ENCODE peak calls at places on chromosomes 4 and X, in eight cellular contexts. One of them, this sample, is unnamed.

GRCh38 chr4:3201718-3202702 is 46.9 kb upstream of the MSANTD1 start:
- DNase-seq in PC-9: no peak
- DNase-seq in heart right ventricle: no peak
- DNase-seq in right atrium auricular region: no peak
- DNase-seq in CD8-positive, alpha-beta memory T cell: peak; percentile 47
- DNase-seq in IMR-90: peak; percentile 69
- DNase-seq in uterus: no peak
- DNase-seq in HepG2: peak; percentile 53
- DNase-seq in this sample: no peak

GRCh38 chr4:25795566-25796454 is 67.0 kb downstream of the SEL1L3 start:
- DNase-seq in PC-9: no peak
- DNase-seq in heart right ventricle: no peak
- DNase-seq in right atrium auricular region: no peak
- DNase-seq in CD8-positive, alpha-beta memory T cell: no peak
- DNase-seq in IMR-90: peak; percentile 83
- DNase-seq in uterus: no peak
- DNase-seq in HepG2: peak; percentile 15
- DNase-seq in this sample: peak; percentile 50

GRCh38 chr4:85842540-85842939 is 367.6 kb downstream of the ARHGAP24 start:
- DNase-seq in PC-9: no peak
- DNase-seq in heart right ventricle: no peak
- DNase-seq in right atrium auricular region: no peak
- DNase-seq in CD8-positive, alpha-beta memory T cell: no peak
- DNase-seq in IMR-90: peak; percentile 20
- DNase-seq in uterus: no peak
- DNase-seq in HepG2: no peak
- DNase-seq in this sample: no peak

GRCh38 chrX:17769701-17770269 is 32.5 kb downstream of the SCML1 start:
- DNase-seq in PC-9: no peak
- DNase-seq in heart right ventricle: no peak
- DNase-seq in right atrium auricular region: no peak
- DNase-seq in CD8-positive, alpha-beta memory T cell: no peak
- DNase-seq in IMR-90: no peak
- DNase-seq in uterus: no peak
- DNase-seq in HepG2: no peak
- DNase-seq in this sample: no peak

GRCh38 chr4:113565702-113566012 is 195.9 kb downstream of the CAMK2D start:
- DNase-seq in PC-9: no peak
- DNase-seq in heart right ventricle: no peak
- DNase-seq in right atrium auricular region: no peak
- DNase-seq in CD8-positive, alpha-beta memory T cell: no peak
- DNase-seq in IMR-90: no peak
- DNase-seq in uterus: no peak
- DNase-seq in HepG2: no peak
- DNase-seq in this sample: no peak

GRCh38 chr4:140834866-140835495 is 78.8 kb upstream of the TBC1D9 start:
- DNase-seq in PC-9: no peak
- DNase-seq in heart right ventricle: no peak
- DNase-seq in right atrium auricular region: no peak
- DNase-seq in CD8-positive, alpha-beta memory T cell: no peak
- DNase-seq in IMR-90: no peak
- DNase-seq in uterus: no peak
- DNase-seq in HepG2: no peak
- DNase-seq in this sample: no peak

GRCh38 chrX:153921511-153922285 is 4.4 kb downstream of the ARHGAP4 start:
- DNase-seq in PC-9: no peak
- DNase-seq in heart right ventricle: no peak
- DNase-seq in right atrium auricular region: no peak
- DNase-seq in CD8-positive, alpha-beta memory T cell: no peak
- DNase-seq in IMR-90: no peak
- DNase-seq in uterus: peak; percentile 48
- DNase-seq in HepG2: no peak
- DNase-seq in this sample: no peak

GRCh38 chr4:52096048-52096447 is 44.9 kb downstream of the SPATA18 start:
- DNase-seq in PC-9: no peak
- DNase-seq in heart right ventricle: no peak
- DNase-seq in right atrium auricular region: no peak
- DNase-seq in CD8-positive, alpha-beta memory T cell: no peak
- DNase-seq in IMR-90: peak; percentile 37
- DNase-seq in uterus: no peak
- DNase-seq in HepG2: no peak
- DNase-seq in this sample: no peak

GRCh38 chr4:121851354-121851753 is 18.9 kb downstream of the BBS7 start:
- DNase-seq in PC-9: no peak
- DNase-seq in heart right ventricle: no peak
- DNase-seq in right atrium auricular region: no peak
- DNase-seq in CD8-positive, alpha-beta memory T cell: no peak
- DNase-seq in IMR-90: no peak
- DNase-seq in uterus: no peak
- DNase-seq in HepG2: no peak
- DNase-seq in this sample: no peak

GRCh38 chr4:15677507-15677988 is 4.1 kb upstream of the FAM200B start:
- DNase-seq in PC-9: peak; percentile 90
- DNase-seq in heart right ventricle: no peak
- DNase-seq in right atrium auricular region: no peak
- DNase-seq in CD8-positive, alpha-beta memory T cell: no peak
- DNase-seq in IMR-90: peak; percentile 48
- DNase-seq in uterus: no peak
- DNase-seq in HepG2: peak; percentile 86
- DNase-seq in this sample: peak; percentile 98

GRCh38 chr4:88661724-88662123 is 35.9 kb downstream of the NAP1L5 start:
- DNase-seq in PC-9: peak; percentile 78
- DNase-seq in heart right ventricle: no peak
- DNase-seq in right atrium auricular region: no peak
- DNase-seq in CD8-positive, alpha-beta memory T cell: no peak
- DNase-seq in IMR-90: peak; percentile 88
- DNase-seq in uterus: no peak
- DNase-seq in HepG2: no peak
- DNase-seq in this sample: peak; percentile 78

GRCh38 chrX:8988456-8988855 is 45.5 kb downstream of the FAM9B start:
- DNase-seq in PC-9: no peak
- DNase-seq in heart right ventricle: peak; percentile 13
- DNase-seq in right atrium auricular region: no peak
- DNase-seq in CD8-positive, alpha-beta memory T cell: no peak
- DNase-seq in IMR-90: peak; percentile 57
- DNase-seq in uterus: peak; percentile 50
- DNase-seq in HepG2: peak; percentile 0
- DNase-seq in this sample: peak; percentile 50

GRCh38 chr4:15294832-15295231 is 133.0 kb upstream of the C1QTNF7 start:
- DNase-seq in PC-9: no peak
- DNase-seq in heart right ventricle: no peak
- DNase-seq in right atrium auricular region: no peak
- DNase-seq in CD8-positive, alpha-beta memory T cell: no peak
- DNase-seq in IMR-90: no peak
- DNase-seq in uterus: no peak
- DNase-seq in HepG2: no peak
- DNase-seq in this sample: no peak

GRCh38 chr4:73606465-73606974 is 13.7 kb downstream of the RASSF6 start:
- DNase-seq in PC-9: no peak
- DNase-seq in heart right ventricle: no peak
- DNase-seq in right atrium auricular region: no peak
- DNase-seq in CD8-positive, alpha-beta memory T cell: no peak
- DNase-seq in IMR-90: no peak
- DNase-seq in uterus: no peak
- DNase-seq in HepG2: no peak
- DNase-seq in this sample: no peak

GRCh38 chrX:109774706-109775105 is 41.6 kb upstream of the ACSL4 start:
- DNase-seq in PC-9: peak; percentile 59
- DNase-seq in heart right ventricle: no peak
- DNase-seq in right atrium auricular region: no peak
- DNase-seq in CD8-positive, alpha-beta memory T cell: no peak
- DNase-seq in IMR-90: peak; percentile 77
- DNase-seq in uterus: no peak
- DNase-seq in HepG2: peak; percentile 79
- DNase-seq in this sample: peak; percentile 41

GRCh38 chr4:107838138-107838618 is 13.4 kb downstream of the SGMS2 start:
- DNase-seq in PC-9: no peak
- DNase-seq in heart right ventricle: no peak
- DNase-seq in right atrium auricular region: no peak
- DNase-seq in CD8-positive, alpha-beta memory T cell: no peak
- DNase-seq in IMR-90: peak; percentile 25
- DNase-seq in uterus: no peak
- DNase-seq in HepG2: no peak
- DNase-seq in this sample: no peak

GRCh38 chr4:111639876-111640275 is 505.4 kb upstream of the FAM241A start:
- DNase-seq in PC-9: no peak
- DNase-seq in heart right ventricle: no peak
- DNase-seq in right atrium auricular region: no peak
- DNase-seq in CD8-positive, alpha-beta memory T cell: no peak
- DNase-seq in IMR-90: peak; percentile 55
- DNase-seq in uterus: no peak
- DNase-seq in HepG2: no peak
- DNase-seq in this sample: peak; percentile 23

GRCh38 chrX:19728915-19729314 is 158.5 kb downstream of the SH3KBP1 start:
- DNase-seq in PC-9: no peak
- DNase-seq in heart right ventricle: no peak
- DNase-seq in right atrium auricular region: no peak
- DNase-seq in CD8-positive, alpha-beta memory T cell: no peak
- DNase-seq in IMR-90: no peak
- DNase-seq in uterus: no peak
- DNase-seq in HepG2: no peak
- DNase-seq in this sample: no peak

GRCh38 chr4:15197005-15197404 is 194.7 kb downstream of the CPEB2 start:
- DNase-seq in PC-9: no peak
- DNase-seq in heart right ventricle: no peak
- DNase-seq in right atrium auricular region: no peak
- DNase-seq in CD8-positive, alpha-beta memory T cell: no peak
- DNase-seq in IMR-90: peak; percentile 28
- DNase-seq in uterus: no peak
- DNase-seq in HepG2: peak; percentile 23
- DNase-seq in this sample: peak; percentile 36

GRCh38 chr4:129747756-129748155 is 651.8 kb downstream of the C4orf33 start:
- DNase-seq in PC-9: no peak
- DNase-seq in heart right ventricle: no peak
- DNase-seq in right atrium auricular region: no peak
- DNase-seq in CD8-positive, alpha-beta memory T cell: no peak
- DNase-seq in IMR-90: no peak
- DNase-seq in uterus: no peak
- DNase-seq in HepG2: no peak
- DNase-seq in this sample: no peak

GRCh38 chr4:138522366-138522765 is 280.2 kb upstream of the SLC7A11 start:
- DNase-seq in PC-9: no peak
- DNase-seq in heart right ventricle: no peak
- DNase-seq in right atrium auricular region: no peak
- DNase-seq in CD8-positive, alpha-beta memory T cell: no peak
- DNase-seq in IMR-90: peak; percentile 40
- DNase-seq in uterus: no peak
- DNase-seq in HepG2: peak; percentile 3
- DNase-seq in this sample: peak; percentile 36

GRCh38 chr4:154818230-154818629 is 37.2 kb downstream of the RBM46 start:
- DNase-seq in PC-9: no peak
- DNase-seq in heart right ventricle: no peak
- DNase-seq in right atrium auricular region: no peak
- DNase-seq in CD8-positive, alpha-beta memory T cell: no peak
- DNase-seq in IMR-90: no peak
- DNase-seq in uterus: no peak
- DNase-seq in HepG2: no peak
- DNase-seq in this sample: peak; percentile 4

GRCh38 chr4:137069473-137069872 is 462.8 kb downstream of the PCDH18 start:
- DNase-seq in PC-9: no peak
- DNase-seq in heart right ventricle: no peak
- DNase-seq in right atrium auricular region: no peak
- DNase-seq in CD8-positive, alpha-beta memory T cell: no peak
- DNase-seq in IMR-90: no peak
- DNase-seq in uterus: no peak
- DNase-seq in HepG2: no peak
- DNase-seq in this sample: no peak

GRCh38 chrX:125005863-125006262 is 313.8 kb upstream of the TEX13C start:
- DNase-seq in PC-9: no peak
- DNase-seq in heart right ventricle: no peak
- DNase-seq in right atrium auricular region: no peak
- DNase-seq in CD8-positive, alpha-beta memory T cell: no peak
- DNase-seq in IMR-90: no peak
- DNase-seq in uterus: no peak
- DNase-seq in HepG2: no peak
- DNase-seq in this sample: no peak

GRCh38 chr4:109752545-109752944 is 22.7 kb upstream of the PLA2G12A start:
- DNase-seq in PC-9: no peak
- DNase-seq in heart right ventricle: no peak
- DNase-seq in right atrium auricular region: no peak
- DNase-seq in CD8-positive, alpha-beta memory T cell: no peak
- DNase-seq in IMR-90: no peak
- DNase-seq in uterus: no peak
- DNase-seq in HepG2: no peak
- DNase-seq in this sample: no peak

GRCh38 chrX:111648802-111649201 is 32.2 kb upstream of the ALG13 start:
- DNase-seq in PC-9: no peak
- DNase-seq in heart right ventricle: no peak
- DNase-seq in right atrium auricular region: no peak
- DNase-seq in CD8-positive, alpha-beta memory T cell: no peak
- DNase-seq in IMR-90: no peak
- DNase-seq in uterus: no peak
- DNase-seq in HepG2: no peak
- DNase-seq in this sample: no peak
- H3K27ac ChIP-seq in PC-9: no peak overlapping the region
- H3K27ac ChIP-seq in heart right ventricle: no peak overlapping the region
- H3K27ac ChIP-seq in right atrium auricular region: no peak overlapping the region
- H3K27ac ChIP-seq in CD8-positive, alpha-beta memory T cell: no peak overlapping the region
- H3K27ac ChIP-seq in IMR-90: no peak overlapping the region
- H3K27ac ChIP-seq in uterus: no peak overlapping the region
- H3K27ac ChIP-seq in HepG2: no peak overlapping the region
- H3K27ac ChIP-seq in this sample: no peak overlapping the region

GRCh38 chr4:6194458-6195195 is 5.7 kb downstream of the JAKMIP1 start:
- DNase-seq in PC-9: no peak
- DNase-seq in heart right ventricle: no peak
- DNase-seq in right atrium auricular region: no peak
- DNase-seq in CD8-positive, alpha-beta memory T cell: no peak
- DNase-seq in IMR-90: no peak
- DNase-seq in uterus: no peak
- DNase-seq in HepG2: no peak
- DNase-seq in this sample: no peak
- H3K27me3 ChIP-seq in PC-9: peaks cover 53% of the 10 kb centered on the region
- H3K27me3 ChIP-seq in heart right ventricle: peaks cover 86% of the 10 kb centered on the region
- H3K27me3 ChIP-seq in right atrium auricular region: peaks cover 12% of the 10 kb centered on the region
- H3K27me3 ChIP-seq in CD8-positive, alpha-beta memory T cell: no peaks in the 10 kb centered on the region
- H3K27me3 ChIP-seq in IMR-90: peaks cover 29% of the 10 kb centered on the region
- H3K27me3 ChIP-seq in uterus: peaks cover 23% of the 10 kb centered on the region
- H3K27me3 ChIP-seq in HepG2: peaks cover 59% of the 10 kb centered on the region
- H3K27me3 ChIP-seq in this sample: peaks cover 19% of the 10 kb centered on the region

GRCh38 chr4:23853986-23854385 is 35.9 kb downstream of the PPARGC1A start:
- DNase-seq in PC-9: no peak
- DNase-seq in heart right ventricle: no peak
- DNase-seq in right atrium auricular region: no peak
- DNase-seq in CD8-positive, alpha-beta memory T cell: no peak
- DNase-seq in IMR-90: no peak
- DNase-seq in uterus: no peak
- DNase-seq in HepG2: no peak
- DNase-seq in this sample: no peak
- H3K27ac ChIP-seq in PC-9: no peak overlapping the region
- H3K27ac ChIP-seq in heart right ventricle: peak overlapping the region; percentile 72
- H3K27ac ChIP-seq in right atrium auricular region: peak overlapping the region; percentile 52
- H3K27ac ChIP-seq in CD8-positive, alpha-beta memory T cell: no peak overlapping the region
- H3K27ac ChIP-seq in IMR-90: no peak overlapping the region
- H3K27ac ChIP-seq in uterus: no peak overlapping the region
- H3K27ac ChIP-seq in HepG2: no peak overlapping the region
- H3K27ac ChIP-seq in this sample: no peak overlapping the region

DNA sequence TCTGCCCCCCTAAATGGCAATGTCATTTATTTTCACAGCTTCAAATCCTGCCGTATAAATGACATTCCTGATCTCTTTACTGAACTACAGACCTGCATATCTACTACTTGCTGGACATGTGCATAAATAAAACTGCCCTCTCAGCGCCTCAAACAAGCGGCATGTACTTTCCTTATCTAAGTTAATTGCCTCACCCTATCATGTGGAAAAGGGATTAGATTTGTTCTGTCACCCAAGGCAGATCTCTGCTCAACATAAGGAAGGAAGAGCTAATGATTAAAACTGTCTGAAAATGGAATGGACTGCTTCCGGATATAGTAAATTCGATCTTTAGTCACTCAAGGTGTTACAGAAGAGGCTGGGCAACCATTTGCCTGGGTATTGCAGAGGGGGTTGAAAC is 37.2 kb downstream of the DLG3 start:
- DNase-seq in PC-9: no peak
- DNase-seq in heart right ventricle: no peak
- DNase-seq in right atrium auricular region: no peak
- DNase-seq in CD8-positive, alpha-beta memory T cell: no peak
- DNase-seq in IMR-90: no peak
- DNase-seq in uterus: no peak
- DNase-seq in HepG2: no peak
- DNase-seq in this sample: no peak
- H3K27me3 ChIP-seq in PC-9: no peaks in the 10 kb centered on the region
- H3K27me3 ChIP-seq in heart right ventricle: no peaks in the 10 kb centered on the region
- H3K27me3 ChIP-seq in right atrium auricular region: no peaks in the 10 kb centered on the region
- H3K27me3 ChIP-seq in CD8-positive, alpha-beta memory T cell: no peaks in the 10 kb centered on the region
- H3K27me3 ChIP-seq in IMR-90: no peaks in the 10 kb centered on the region
- H3K27me3 ChIP-seq in uterus: no peaks in the 10 kb centered on the region
- H3K27me3 ChIP-seq in HepG2: no peaks in the 10 kb centered on the region
- H3K27me3 ChIP-seq in this sample: no peaks in the 10 kb centered on the region

This sample was measured in foreskin keratinocyte.